ENCODE peak calls at places on chromosomes 7 and 10, in seven cellular contexts. M is heart right ventricle, P is transverse colon, D is osteoblast, Z is Peyer's patch, H is psoas muscle, N is PC-9. O is an unnamed sample.

GRCh38 chr7:48274662-48275061 is 103.4 kb downstream of the ABCA13 start:
- DNase-seq in M (no peak), P (no peak), D (no peak), Z (no peak), H (no peak), N (no peak), O (no peak)

GRCh38 chr10:60473557-60473956 is 83.9 kb upstream of the ANK3 start:
- DNase-seq in M (no peak), P (no peak), D (no peak), Z (no peak), H (no peak), N (peak; percentile 92), O (no peak)

GRCh38 chr7:2879354-2879753 is 35.2 kb upstream of the GNA12 start:
- DNase-seq in M (no peak), P (no peak), D (no peak), Z (no peak), H (no peak), N (no peak), O (no peak)

GRCh38 chr10:104040862-104041789 is 44.6 kb downstream of the COL17A1 start:
- DNase-seq in M (no peak), P (no peak), D (no peak), Z (no peak), H (no peak), N (no peak), O (no peak)

GRCh38 chr10:60444494-60445064 is 54.9 kb upstream of the ANK3 start:
- DNase-seq in M (no peak), P (no peak), D (no peak), Z (no peak), H (no peak), N (no peak), O (no peak)

GRCh38 chr7:138872576-138872975 is 74.6 kb upstream of the ATP6V0A4 start:
- DNase-seq in M (no peak), P (no peak), D (no peak), Z (no peak), H (no peak), N (peak; percentile 85), O (peak; percentile 6)

GRCh38 chr10:118940386-118940785 is 89.1 kb upstream of the NANOS1 start:
- DNase-seq in M (no peak), P (no peak), D (no peak), Z (no peak), H (no peak), N (peak; percentile 58), O (no peak)

GRCh38 chr7:137834552-137834951 is 12.2 kb downstream of the DGKI start:
- DNase-seq in M (no peak), P (no peak), D (no peak), Z (no peak), H (no peak), N (no peak), O (no peak)

GRCh38 chr7:99203092-99203491 is 4.8 kb downstream of the KPNA7 start:
- DNase-seq in M (no peak), P (no peak), D (no peak), Z (no peak), H (no peak), N (no peak), O (no peak)

GRCh38 chr10:58225654-58226053 is 42.0 kb downstream of the IPMK start:
- DNase-seq in M (no peak), P (no peak), D (no peak), Z (no peak), H (no peak), N (no peak), O (no peak)

GRCh38 chr10:97667462-97667861 is 19.6 kb downstream of the AVPI1 start:
- DNase-seq in M (no peak), P (no peak), D (no peak), Z (no peak), H (no peak), N (no peak), O (no peak)

GRCh38 chr10:113960617-113961260 is 82.9 kb upstream of the ADRB1 start:
- DNase-seq in M (no peak), P (peak; percentile 83), D (no peak), Z (peak; percentile 88), H (no peak), N (peak; percentile 62), O (no peak)

GRCh38 chr7:24914465-24914859 is 65.5 kb downstream of the OSBPL3 start:
- DNase-seq in M (no peak), P (no peak), D (no peak), Z (no peak), H (no peak), N (no peak), O (no peak)

GRCh38 chr10:74502963-74503608 is 323.3 kb upstream of the KAT6B start:
- DNase-seq in M (no peak), P (no peak), D (peak; percentile 73), Z (no peak), H (no peak), N (peak; percentile 74), O (no peak)

GRCh38 chr7:137343483-137343841 is at the start of gene PTN:
- DNase-seq in M (peak; percentile 38), P (peak; percentile 13), D (peak; percentile 44), Z (no peak), H (no peak), N (no peak), O (peak; percentile 73)

GRCh38 chr10:100100651-100101525 is 19.2 kb upstream of the CPN1 start:
- DNase-seq in M (no peak), P (no peak), D (peak; percentile 81), Z (no peak), H (no peak), N (no peak), O (no peak)

GRCh38 chr10:91163269-91163708 is 57.2 kb upstream of the PCGF5 start:
- DNase-seq in M (peak; percentile 67), P (peak; percentile 72), D (peak; percentile 94), Z (peak; percentile 82), H (peak; percentile 79), N (no peak), O (peak; percentile 64)

GRCh38 chr10:50600286-50600685 is 23.5 kb downstream of the SGMS1 start:
- DNase-seq in M (no peak), P (no peak), D (peak; percentile 31), Z (no peak), H (no peak), N (peak; percentile 73), O (no peak)

GRCh38 chr7:1917221-1918062 is 247.4 kb downstream of the ELFN1 start:
- DNase-seq in M (no peak), P (no peak), D (no peak), Z (no peak), H (peak; percentile 75), N (no peak), O (no peak)

GRCh38 chr10:90138844-90139243 is 437.5 kb downstream of the KIF20B start:
- DNase-seq in M (no peak), P (no peak), D (no peak), Z (no peak), H (no peak), N (no peak), O (no peak)

DNA sequence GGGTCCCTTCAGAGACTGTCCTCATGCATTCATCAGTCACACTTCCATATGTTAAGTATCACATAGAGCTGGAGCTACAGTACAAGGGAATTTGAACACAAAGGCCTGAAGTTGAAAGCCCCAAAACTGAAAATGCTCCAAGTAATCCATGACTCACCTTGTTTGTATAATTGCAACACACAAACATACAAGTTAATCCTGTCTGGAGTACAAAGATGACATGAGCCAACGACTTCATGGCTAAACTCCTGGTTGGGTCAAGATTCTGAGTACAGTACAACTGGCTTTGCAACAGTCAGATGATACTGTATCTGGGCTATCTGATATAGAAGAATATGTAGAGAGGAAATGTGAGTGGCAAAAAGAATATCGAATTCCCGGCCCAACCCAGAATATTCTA is 73.1 kb upstream of the AASS start:
- DNase-seq in M (no peak), P (no peak), D (no peak), Z (no peak), H (no peak), N (peak; percentile 67), O (no peak)
- H3K9me3 ChIP-seq in M (no peaks in the 10 kb centered on the region), P (no peaks in the 10 kb centered on the region), D (no peaks in the 10 kb centered on the region), Z (no peaks in the 10 kb centered on the region), H (no peaks in the 10 kb centered on the region), N (no peaks in the 10 kb centered on the region), O (no peaks in the 10 kb centered on the region)

DNA sequence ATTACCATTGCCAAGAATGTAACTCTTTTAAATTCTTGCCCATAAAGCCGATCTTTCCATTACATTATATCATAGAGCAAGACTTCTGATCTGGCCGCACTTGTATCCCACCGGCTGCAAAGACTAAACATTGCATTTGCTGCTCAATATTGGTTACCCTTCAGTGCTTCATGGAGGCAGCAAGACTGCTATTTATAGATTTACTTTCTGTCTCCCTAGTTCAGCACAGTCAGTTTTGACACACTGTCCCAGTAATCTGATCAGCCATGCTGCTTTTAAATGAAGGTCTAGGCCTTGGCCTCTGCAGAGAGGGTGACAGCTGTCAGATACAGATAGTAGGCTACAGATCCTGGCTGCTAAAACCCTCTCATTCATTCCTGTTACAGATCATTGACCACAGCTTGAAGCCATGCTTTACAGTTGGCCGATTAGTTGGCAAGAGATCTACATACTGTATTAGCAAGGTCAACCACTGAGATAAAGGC is 562.6 kb upstream of the GALNT17 start:
- DNase-seq in M (no peak), P (no peak), D (no peak), Z (no peak), H (no peak), N (no peak), O (no peak)
- H3K27ac ChIP-seq in M (no peak overlapping the region), P (no peak overlapping the region), D (no peak overlapping the region), Z (no peak overlapping the region), H (peak overlapping the region; percentile 88), N (no peak overlapping the region), O (no peak overlapping the region)

GRCh38 chr7:152577339-152577738 is 98.6 kb downstream of the XRCC2 start:
- DNase-seq in M (no peak), P (no peak), D (no peak), Z (no peak), H (no peak), N (no peak), O (no peak)
- H3K4me1 ChIP-seq in M (no peaks in the 10 kb centered on the region), P (no peaks in the 10 kb centered on the region), D (no peaks in the 10 kb centered on the region), Z (no peaks in the 10 kb centered on the region), H (no peaks in the 10 kb centered on the region), N (no peaks in the 10 kb centered on the region), O (no peaks in the 10 kb centered on the region)

DNA sequence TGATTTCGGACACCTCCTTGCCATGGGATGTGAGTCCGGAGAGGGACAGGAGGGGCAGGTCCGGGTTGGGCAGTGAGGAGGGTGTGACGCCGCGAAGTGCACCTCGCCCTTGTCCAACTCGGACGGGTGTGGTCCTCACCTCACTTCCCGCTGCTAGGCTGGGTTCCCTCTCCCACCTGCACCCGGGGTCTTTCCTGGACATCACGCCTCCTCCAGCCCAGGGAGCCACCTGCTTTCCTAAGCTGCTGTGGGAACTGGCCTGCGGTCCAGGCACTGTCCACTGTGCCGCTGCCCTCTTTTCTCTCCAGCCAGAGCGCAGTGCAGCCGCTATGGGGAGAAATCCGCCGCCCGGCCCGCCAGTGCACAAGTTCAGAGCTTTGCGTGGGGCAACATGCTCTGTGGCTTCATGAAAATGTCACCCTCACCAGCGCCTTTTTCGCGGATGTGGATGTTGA is 45.0 kb upstream of the ZNF716 start:
- DNase-seq in M (no peak), P (no peak), D (no peak), Z (no peak), H (no peak), N (no peak), O (no peak)
- H3K9me3 ChIP-seq in M (no peaks in the 10 kb centered on the region), P (peaks cover 6% of the 10 kb centered on the region), D (no peaks in the 10 kb centered on the region), Z (peaks cover 12% of the 10 kb centered on the region), H (no peaks in the 10 kb centered on the region), N (no peaks in the 10 kb centered on the region), O (no peaks in the 10 kb centered on the region)

O was measured in SJSA1.